ENCODE peak calls at places on chromosomes 11 and 22, in seven cellular contexts. W is prostate gland, F is thyroid gland, U is HCT116, C is upper lobe of left lung, B is H1, K is ovary. H is an unnamed sample.

GRCh38 chr11:126007263-126007662 is 55.4 kb downstream of the CDON start:
- DNase-seq in W (peak; percentile 18), K (no peak), F (no peak), U (peak; percentile 7), C (no peak), B (no peak), H (no peak)

GRCh38 chr22:29268511-29269229 is 602 bp downstream of the EWSR1 start:
- DNase-seq in F (peak; percentile 57), K (peak; percentile 83), C (no peak), U (peak; percentile 1), W (peak; percentile 24), B (no peak), H (no peak)

GRCh38 chr11:44016129-44016528 is 31.7 kb upstream of the ACCSL start:
- DNase-seq in W (no peak), C (no peak), B (no peak), U (no peak), F (peak; percentile 15), K (peak; percentile 40), H (no peak)

GRCh38 chr11:15291885-15292284 is 177.2 kb downstream of the INSC start:
- DNase-seq in U (no peak), W (no peak), F (no peak), C (no peak), B (no peak), K (no peak), H (no peak)

GRCh38 chr22:50733521-50734342 is 4.3 kb upstream of the ACR start:
- DNase-seq in B (no peak), U (no peak), W (no peak), C (peak; percentile 19), K (peak; percentile 12), F (no peak), H (no peak)

GRCh38 chr22:30979932-30980331 is 10.9 kb downstream of the TUG1 start:
- DNase-seq in W (no peak), B (no peak), K (no peak), C (no peak), U (no peak), F (no peak), H (no peak)

GRCh38 chr11:36753960-36754359 is 155.9 kb upstream of the RAG2 start:
- DNase-seq in K (no peak), U (no peak), W (no peak), C (no peak), F (no peak), B (no peak), H (no peak)

GRCh38 chr22:24338701-24339451 is 68.2 kb downstream of the SPECC1L start:
- DNase-seq in F (peak; percentile 20), W (no peak), B (no peak), K (no peak), C (no peak), U (no peak), H (no peak)

GRCh38 chr11:86571273-86571948 is 101.0 kb downstream of the ME3 start:
- DNase-seq in F (no peak), K (no peak), W (no peak), U (peak; percentile 80), C (no peak), B (peak; percentile 76), H (no peak)

GRCh38 chr11:23674866-23675265 is 814.6 kb upstream of the CCDC179 start:
- DNase-seq in K (no peak), F (no peak), B (no peak), C (no peak), W (no peak), U (no peak), H (no peak)

GRCh38 chr11:93652161-93652597 is 9.3 kb upstream of the CEP295 start:
- DNase-seq in U (no peak), B (no peak), C (no peak), K (no peak), F (no peak), W (peak; percentile 40), H (no peak)

GRCh38 chr11:62666259-62666926 is 1.3 kb downstream of the CSKMT start:
- DNase-seq in F (no peak), K (no peak), C (no peak), B (no peak), U (no peak), W (no peak), H (no peak)

GRCh38 chr11:10495464-10495786 is 40.4 kb downstream of the AMPD3 start:
- DNase-seq in U (no peak), B (no peak), F (no peak), W (no peak), C (no peak), K (no peak), H (no peak)

GRCh38 chr11:34346551-34346950 is 11.3 kb downstream of the ABTB2 start:
- DNase-seq in F (no peak), K (no peak), U (no peak), W (no peak), C (no peak), B (no peak), H (no peak)

GRCh38 chr11:125025968-125026367 is 37.1 kb upstream of the SLC37A2 start:
- DNase-seq in U (no peak), W (no peak), F (no peak), K (no peak), B (no peak), C (no peak), H (no peak)

GRCh38 chr11:117017456-117017855 is 80.8 kb downstream of the SIK3 start:
- DNase-seq in B (no peak), F (no peak), C (no peak), W (no peak), K (no peak), U (no peak), H (no peak)

GRCh38 chr11:117020287-117020686 is 77.9 kb downstream of the SIK3 start:
- DNase-seq in K (no peak), U (no peak), C (no peak), F (no peak), W (no peak), B (no peak), H (no peak)

GRCh38 chr11:117020873-117021564 is 77.2 kb downstream of the SIK3 start:
- DNase-seq in F (no peak), W (no peak), B (no peak), C (no peak), K (no peak), U (no peak), H (no peak)

GRCh38 chr11:117022526-117022925 is 75.7 kb downstream of the SIK3 start:
- DNase-seq in C (no peak), F (no peak), U (no peak), W (no peak), K (no peak), B (no peak), H (no peak)

GRCh38 chr11:117019871-117020270 is 78.4 kb downstream of the SIK3 start:
- DNase-seq in U (no peak), F (no peak), B (no peak), W (no peak), C (no peak), K (no peak), H (no peak)
- TF ChIP-seq POLR2A in U (no peak), F (no peak), B (no peak), W (no peak), C (no peak), K (no peak), H (no peak)

GRCh38 chr11:12801976-12802375 is 127.8 kb downstream of the TEAD1 start:
- DNase-seq in F (no peak), K (no peak), B (no peak), C (no peak), W (no peak), U (no peak), H (no peak)

GRCh38 chr11:12797996-12798395 is 123.8 kb downstream of the TEAD1 start:
- DNase-seq in K (no peak), W (no peak), C (no peak), F (no peak), U (no peak), B (no peak), H (no peak)

GRCh38 chr11:12799373-12799835 is 125.2 kb downstream of the TEAD1 start:
- DNase-seq in K (no peak), C (no peak), W (no peak), B (no peak), U (no peak), F (no peak), H (no peak)

GRCh38 chr11:12798609-12799011 is 124.4 kb downstream of the TEAD1 start:
- DNase-seq in C (no peak), F (no peak), W (no peak), U (no peak), K (no peak), B (no peak), H (no peak)

GRCh38 chr11:12800032-12800671 is 125.9 kb downstream of the TEAD1 start:
- DNase-seq in K (no peak), F (peak; percentile 43), B (no peak), C (peak; percentile 60), U (peak; percentile 74), W (peak; percentile 63), H (no peak)
- H3K4me3 ChIP-seq in K (no peak overlapping the region), F (no peak overlapping the region), B (no peak overlapping the region), C (no peak overlapping the region), U (peak overlapping the region; percentile 52), W (no peak overlapping the region), H (no peak overlapping the region)

GRCh38 chr11:6876325-6876724 is at the start of gene OR10A4:
- DNase-seq in U (no peak), F (no peak), C (no peak), K (no peak), W (no peak), B (no peak), H (no peak)
- H3K27ac ChIP-seq in U (no peak within 1 kb of the TSS), F (no peak within 1 kb of the TSS), C (no peak within 1 kb of the TSS), K (no peak within 1 kb of the TSS), W (no peak within 1 kb of the TSS), B (no peak within 1 kb of the TSS), H (no peak within 1 kb of the TSS)

GRCh38 chr11:83724704-83725114 is 438.5 kb upstream of the CCDC90B start:
- DNase-seq in U (no peak), F (peak; percentile 80), C (peak; percentile 55), K (peak; percentile 28), B (peak; percentile 15), W (peak; percentile 80), H (no peak)
- TF ChIP-seq POLR2A in U (no peak), F (no peak), C (no peak), K (no peak), B (peak; percentile 30), W (no peak), H (no peak)

GRCh38 chr11:117874910-117875396 is 1.5 kb downstream of the FXYD6 start:
- DNase-seq in K (no peak), U (no peak), F (no peak), W (no peak), C (no peak), B (no peak), H (no peak)
- H3K4me3 ChIP-seq in K (peak overlapping the region; percentile 78), U (no peak overlapping the region), F (no peak overlapping the region), W (no peak overlapping the region), C (peak overlapping the region; percentile 53), B (peak overlapping the region; percentile 87), H (peak overlapping the region; percentile 75)

GRCh38 chr11:65827774-65828156 is 6.0 kb upstream of the SNX32 start:
- DNase-seq in B (no peak), U (no peak), W (no peak), F (no peak), C (no peak), K (no peak), H (no peak)

GRCh38 chr11:65829459-65829858 is 4.3 kb upstream of the SNX32 start:
- DNase-seq in C (no peak), U (no peak), W (no peak), K (no peak), B (no peak), F (no peak), H (no peak)

GRCh38 chr11:65822760-65823528 is 10.8 kb upstream of the SNX32 start:
- DNase-seq in U (no peak), F (no peak), W (peak; percentile 35), B (no peak), C (no peak), K (no peak), H (no peak)

GRCh38 chr11:65826972-65827773 is 6.6 kb upstream of the SNX32 start:
- DNase-seq in U (no peak), B (no peak), F (no peak), C (no peak), W (no peak), K (no peak), H (no peak)
- H3K27ac ChIP-seq in U (no peak overlapping the region), B (no peak overlapping the region), F (no peak overlapping the region), C (no peak overlapping the region), W (no peak overlapping the region), K (no peak overlapping the region), H (no peak overlapping the region)